ENCODE peak calls at places on chromosomes 1 and 21, in six cellular contexts. E is choroid plexus epithelial cell, U is astrocyte of the spinal cord, O is PC-3, N is fibroblast of villous mesenchyme, H is A673. Y is an unnamed sample.

GRCh38 chr21:41648591-41649031 is 118.2 kb downstream of the RIPK4 start:
- DNase-seq in H (peak; percentile 10), E (peak; percentile 55), N (peak; percentile 34), U (peak; percentile 31), O (peak; percentile 48), Y (no peak)

GRCh38 chr1:165807613-165808012 is 19.8 kb upstream of the UCK2 start:
- DNase-seq in U (no peak), N (no peak), E (no peak), O (peak; percentile 43), H (no peak), Y (no peak)

GRCh38 chr1:208034135-208034534 is 123.2 kb upstream of the CD34 start:
- DNase-seq in U (no peak), E (no peak), N (no peak), H (no peak), O (no peak), Y (no peak)

GRCh38 chr1:11856698-11857097 is 2.0 kb downstream of the NPPB start:
- DNase-seq in O (no peak), U (no peak), N (no peak), E (no peak), H (no peak), Y (no peak)

GRCh38 chr1:64903593-64903992 is 62.8 kb downstream of the JAK1 start:
- DNase-seq in N (no peak), H (no peak), U (no peak), E (no peak), O (no peak), Y (no peak)

GRCh38 chr1:115838426-115838804 is 2.5 kb downstream of the NHLH2 start:
- DNase-seq in H (no peak), E (no peak), O (no peak), U (no peak), N (no peak), Y (no peak)

GRCh38 chr1:235873571-235873970 is 6.9 kb upstream of the LYST start:
- DNase-seq in N (no peak), H (no peak), U (no peak), E (no peak), O (no peak), Y (no peak)

GRCh38 chr1:25695066-25695990 is 78.7 kb downstream of the MAN1C1 start:
- DNase-seq in E (peak; percentile 100), H (no peak), O (no peak), N (peak; percentile 100), U (peak; percentile 93), Y (no peak)

GRCh38 chr1:75632350-75632949 is 21.5 kb upstream of the SLC44A5 start:
- DNase-seq in N (peak; percentile 32), U (peak; percentile 58), O (peak; percentile 60), E (peak; percentile 63), H (peak; percentile 54), Y (no peak)

GRCh38 chr1:206757524-206758266 is 12.9 kb upstream of the IL19 start:
- DNase-seq in U (no peak), O (peak; percentile 76), H (no peak), N (no peak), E (no peak), Y (no peak)

GRCh38 chr1:164240081-164240480 is 318.9 kb upstream of the PBX1 start:
- DNase-seq in O (peak; percentile 43), E (peak; percentile 33), U (no peak), H (no peak), N (peak; percentile 3), Y (no peak)

GRCh38 chr1:66981679-66982078 is 56.9 kb downstream of the MIER1 start:
- DNase-seq in N (peak; percentile 68), U (no peak), E (peak; percentile 46), O (no peak), H (peak; percentile 36), Y (no peak)

GRCh38 chr1:6454856-6455751 is 10.9 kb downstream of the TNFRSF25 start:
- DNase-seq in E (no peak), N (no peak), O (no peak), U (no peak), H (no peak), Y (no peak)

GRCh38 chr1:22262583-22262982 is 119.7 kb upstream of the WNT4 start:
- DNase-seq in N (no peak), U (no peak), H (no peak), E (no peak), O (no peak), Y (peak; percentile 23)

GRCh38 chr1:167273027-167273800 is 52.5 kb downstream of the POU2F1 start:
- DNase-seq in E (peak; percentile 62), O (no peak), U (peak; percentile 80), N (peak; percentile 83), H (peak; percentile 72), Y (no peak)

GRCh38 chr1:194658090-194658439 is 1471.7 kb upstream of the B3GALT2 start:
- DNase-seq in U (peak; percentile 78), O (peak; percentile 78), N (no peak), E (peak; percentile 18), H (no peak), Y (no peak)

GRCh38 chr1:97041011-97041410 is 319.4 kb downstream of the PTBP2 start:
- DNase-seq in E (peak; percentile 30), U (peak; percentile 44), H (no peak), N (peak; percentile 43), O (no peak), Y (no peak)

GRCh38 chr1:67415041-67415440 is 15.2 kb downstream of the SERBP1 start:
- DNase-seq in E (no peak), O (no peak), H (no peak), N (no peak), U (no peak), Y (no peak)

GRCh38 chr1:205849619-205850355 is at the start of gene PM20D1:
- DNase-seq in H (peak; percentile 56), N (peak; percentile 78), U (peak; percentile 72), E (peak; percentile 80), O (no peak), Y (no peak)

GRCh38 chr1:157090196-157090647 is 9.4 kb downstream of the ETV3L start:
- DNase-seq in O (peak; percentile 94), N (peak; percentile 88), E (peak; percentile 95), H (peak; percentile 95), U (peak; percentile 78), Y (peak; percentile 87)
- TF ChIP-seq CTCF in O (peak; percentile 99), N (peak; percentile 96), E (peak; percentile 95), H (peak; percentile 98), U (peak; percentile 96), Y (peak; percentile 94)

GRCh38 chr1:17631410-17631809 is 91.9 kb downstream of the ARHGEF10L start:
- DNase-seq in U (no peak), N (no peak), H (no peak), E (no peak), O (no peak), Y (no peak)

GRCh38 chr1:17633654-17634053 is 94.2 kb downstream of the ARHGEF10L start:
- DNase-seq in N (no peak), H (no peak), U (peak; percentile 77), O (peak; percentile 59), E (peak; percentile 29), Y (no peak)

GRCh38 chr1:17632106-17632505 is 92.6 kb downstream of the ARHGEF10L start:
- DNase-seq in H (no peak), U (no peak), E (no peak), O (no peak), N (no peak), Y (no peak)

GRCh38 chr1:17630048-17630830 is 90.7 kb downstream of the ARHGEF10L start:
- DNase-seq in O (no peak), E (peak; percentile 18), H (no peak), N (peak; percentile 63), U (no peak), Y (no peak)

GRCh38 chr1:17632541-17633193 is 93.2 kb downstream of the ARHGEF10L start:
- DNase-seq in O (peak; percentile 82), N (no peak), U (peak; percentile 76), H (no peak), E (peak; percentile 37), Y (no peak)
- TF ChIP-seq CTCF in O (no peak), N (no peak), U (no peak), H (no peak), E (no peak), Y (no peak)

GRCh38 chr1:147169171-147169570 is 3.1 kb downstream of the PRKAB2 start:
- DNase-seq in H (no peak), O (no peak), U (no peak), E (peak; percentile 59), N (no peak), Y (no peak)

GRCh38 chr1:147169840-147170674 is 2.2 kb downstream of the PRKAB2 start:
- DNase-seq in O (peak; percentile 39), N (no peak), E (no peak), H (no peak), U (no peak), Y (no peak)

GRCh38 chr1:147168626-147169058 is 3.6 kb downstream of the PRKAB2 start:
- DNase-seq in H (no peak), E (peak; percentile 52), O (peak; percentile 53), U (peak; percentile 34), N (peak; percentile 82), Y (no peak)

GRCh38 chr1:147172168-147173016 is at the start of gene PRKAB2:
- DNase-seq in O (peak; percentile 97), U (peak; percentile 98), N (peak; percentile 97), E (peak; percentile 98), H (peak; percentile 97), Y (peak; percentile 95)

DNA sequence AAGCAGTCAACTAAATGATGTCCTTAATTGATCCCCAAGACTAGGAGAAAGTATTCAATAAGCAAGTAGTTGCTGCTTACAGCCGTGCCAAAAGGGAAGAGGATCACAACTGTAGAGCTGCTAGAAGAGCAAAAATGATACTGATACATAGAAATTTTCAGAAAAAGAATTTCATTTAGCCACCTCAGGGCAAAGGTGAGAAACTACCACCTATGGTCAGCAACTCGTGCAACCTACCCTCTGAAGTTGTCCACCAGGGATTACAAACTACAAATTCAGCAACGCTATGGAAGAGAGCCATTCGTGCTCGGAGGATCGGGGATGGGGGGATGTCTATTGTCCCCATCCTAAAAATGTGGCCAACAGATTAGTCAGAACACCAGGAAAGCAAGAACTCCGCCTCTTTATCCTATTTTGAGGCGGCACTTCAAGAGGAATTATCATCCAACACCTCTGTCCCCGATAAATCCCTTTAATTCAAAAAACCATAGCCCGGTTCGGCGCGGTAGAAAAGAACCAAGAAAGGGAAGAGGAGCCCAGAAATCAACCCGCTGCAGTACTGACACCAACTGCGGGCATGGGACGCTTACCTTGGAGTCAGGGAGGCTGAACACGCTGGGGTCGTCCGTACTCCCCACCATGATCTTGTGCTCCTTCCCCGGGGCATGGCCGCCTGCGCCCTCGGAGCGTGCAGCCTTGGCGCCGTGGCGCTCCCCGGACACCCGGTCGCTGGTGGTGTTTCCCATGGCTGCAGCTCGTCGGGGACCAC is 687 bp downstream of the PRKAB2 start:
- DNase-seq in U (no peak), O (peak; percentile 29), E (no peak), H (peak; percentile 23), N (no peak), Y (no peak)
- TF ChIP-seq CTCF in U (no peak), O (no peak), E (peak; percentile 1), H (no peak), N (no peak), Y (no peak)

GRCh38 chr1:204600203-204600602 is 84.0 kb downstream of the MDM4 start:
- DNase-seq in H (no peak), O (no peak), U (no peak), E (no peak), N (no peak), Y (no peak)

GRCh38 chr1:204601979-204602653 is 83.4 kb downstream of the LRRN2 start:
- DNase-seq in U (no peak), O (no peak), N (no peak), H (no peak), E (no peak), Y (no peak)

GRCh38 chr1:204599596-204599995 is 83.4 kb downstream of the MDM4 start:
- DNase-seq in O (no peak), E (no peak), U (no peak), N (no peak), H (no peak), Y (no peak)

GRCh38 chr1:204599098-204599497 is 82.9 kb downstream of the MDM4 start:
- DNase-seq in U (no peak), H (no peak), O (no peak), E (no peak), N (no peak), Y (no peak)

GRCh38 chr1:204600968-204601367 is 84.6 kb downstream of the LRRN2 start:
- DNase-seq in N (no peak), E (no peak), U (no peak), H (no peak), O (no peak), Y (no peak)
- TF ChIP-seq CTCF in N (peak; percentile 19), E (no peak), U (no peak), H (peak; percentile 20), O (peak; percentile 48), Y (peak; percentile 34)

Y was measured in progenitor cell of endocrine pancreas.